ENCODE peak calls at places on chromosome 6, in five cellular contexts. U is T-cell, S is NAMALWA, R is germinal center, M is KBM-7. B is an unnamed sample.

GRCh38 chr6:25088513-25088912 is 152.8 kb upstream of the RIPOR2 start:
- DNase-seq in M (peak), R (no peak), U (no peak), S (no peak), B (no peak)

GRCh38 chr6:157813757-157814455 is 9.1 kb upstream of the SNX9 start:
- DNase-seq in U (no peak), M (no peak), R (no peak), S (no peak), B (no peak)

GRCh38 chr6:93784794-93785757 is 365.7 kb upstream of the EPHA7 start:
- DNase-seq in R (no peak), S (no peak), U (no peak), M (no peak), B (no peak)

GRCh38 chr6:75349262-75349984 is 64.8 kb upstream of the TMEM30A start:
- DNase-seq in M (peak), U (no peak), S (no peak), R (no peak), B (no peak)

GRCh38 chr6:42046491-42047219 is 3.7 kb upstream of the TAF8 start:
- DNase-seq in S (no peak), U (no peak), M (peak), R (no peak), B (peak)

GRCh38 chr6:68652117-68652536 is 17.0 kb downstream of the ADGRB3 start:
- DNase-seq in M (no peak), R (no peak), U (no peak), S (no peak), B (no peak)

GRCh38 chr6:27896398-27896796 is 15.8 kb downstream of the OR2B2 start:
- DNase-seq in U (no peak), S (peak), M (no peak), R (no peak), B (no peak)

GRCh38 chr6:124040655-124041054 is 237.0 kb downstream of the NKAIN2 start:
- DNase-seq in U (no peak), M (no peak), R (no peak), S (no peak), B (no peak)

GRCh38 chr6:147879031-147879430 is 370.5 kb downstream of the SAMD5 start:
- DNase-seq in R (no peak), S (no peak), U (no peak), M (no peak), B (no peak)

GRCh38 chr6:157269261-157269794 is 54.0 kb downstream of the TMEM242 start:
- DNase-seq in S (no peak), R (no peak), M (no peak), U (no peak), B (no peak)

GRCh38 chr6:34146801-34147592 is 1.1 kb upstream of the GRM4 start:
- DNase-seq in R (no peak), U (no peak), S (no peak), M (no peak), B (no peak)

GRCh38 chr6:38156818-38157565 is 337.5 kb downstream of the ZFAND3 start:
- DNase-seq in U (no peak), S (no peak), R (no peak), M (no peak), B (no peak)

GRCh38 chr6:79764758-79765157 is 133.6 kb downstream of the SH3BGRL2 start:
- DNase-seq in S (no peak), U (no peak), R (no peak), M (no peak), B (no peak)

GRCh38 chr6:74504941-74505340 is 700.9 kb downstream of the COL12A1 start:
- DNase-seq in S (no peak), M (no peak), U (no peak), R (no peak), B (no peak)

GRCh38 chr6:149160943-149161342 is 156.6 kb upstream of the TAB2 start:
- DNase-seq in U (no peak), R (no peak), M (no peak), S (no peak), B (no peak)

GRCh38 chr6:81763968-81764367 is 11.5 kb upstream of the TENT5A start:
- DNase-seq in S (no peak), R (no peak), M (no peak), U (no peak), B (no peak)

GRCh38 chr6:73377225-73377624 is 7.5 kb upstream of the OOEP start:
- DNase-seq in R (no peak), S (no peak), U (no peak), M (no peak), B (no peak)

GRCh38 chr6:135820340-135820739 is 31.2 kb upstream of the PDE7B start:
- DNase-seq in M (no peak), R (no peak), U (no peak), S (no peak), B (no peak)

GRCh38 chr6:2807342-2808090 is 34.1 kb downstream of the SERPINB1 start:
- DNase-seq in R (no peak), U (no peak), S (no peak), M (no peak), B (no peak)

GRCh38 chr6:11428895-11429294 is 108.7 kb upstream of the TMEM170B start:
- DNase-seq in U (no peak), M (peak), S (peak), R (no peak), B (peak)

GRCh38 chr6:56749632-56750151 is 107.0 kb upstream of the DST start:
- DNase-seq in S (no peak), R (no peak), U (no peak), M (no peak), B (no peak)

GRCh38 chr6:122286512-122286911 is 112.9 kb upstream of the HSF2 start:
- DNase-seq in S (no peak), R (no peak), M (no peak), U (no peak), B (no peak)

GRCh38 chr6:1527098-1527497 is 82.6 kb upstream of the FOXC1 start:
- DNase-seq in R (no peak), U (peak), S (no peak), M (peak), B (no peak)

GRCh38 chr6:23600118-23600517 is 525.9 kb upstream of the NRSN1 start:
- DNase-seq in M (no peak), S (no peak), U (no peak), R (no peak), B (no peak)

GRCh38 chr6:67594366-67594765 is 1040.7 kb upstream of the ADGRB3 start:
- DNase-seq in M (no peak), R (no peak), S (no peak), U (no peak), B (no peak)

GRCh38 chr6:90758741-90759140 is 171.9 kb upstream of the MAP3K7 start:
- DNase-seq in U (no peak), S (no peak), R (no peak), M (no peak), B (no peak)

GRCh38 chr6:3398755-3399671 is 57.8 kb downstream of the SLC22A23 start:
- DNase-seq in R (no peak), U (no peak), M (no peak), S (no peak), B (no peak)

GRCh38 chr6:41634657-41635056 is 3.6 kb upstream of the MDFI start:
- DNase-seq in R (no peak), M (peak), S (no peak), U (no peak), B (no peak)

GRCh38 chr6:36962874-36963273 is 8.3 kb downstream of the PI16 start:
- DNase-seq in R (peak), S (peak), M (peak), U (peak), B (peak)

GRCh38 chr6:74867286-74867685 is 338.6 kb downstream of the COL12A1 start:
- DNase-seq in M (no peak), R (no peak), S (no peak), U (no peak), B (no peak)

GRCh38 chr6:53294095-53294494 is 54.7 kb downstream of the ELOVL5 start:
- DNase-seq in R (peak), S (peak), U (peak), M (peak), B (peak)

GRCh38 chr6:110958332-110959192 is at the start of gene GTF3C6:
- DNase-seq in S (peak), M (peak), R (peak), U (peak), B (peak)

GRCh38 chr6:43838276-43839036 is 68.4 kb downstream of the VEGFA start:
- DNase-seq in M (peak), S (peak), R (no peak), U (no peak), B (peak)

GRCh38 chr6:15763827-15764226 is 101.0 kb upstream of the DTNBP1 start:
- DNase-seq in R (no peak), S (no peak), U (no peak), M (no peak), B (no peak)